ENCODE peak calls at places on chromosomes 2 and 18, in four cellular contexts. G is psoas muscle, C is kidney, N is transverse colon. M is an unnamed sample.

GRCh38 chr2:75325594-75325993 is 126.3 kb upstream of the TACR1 start:
- DNase-seq in G (no peak), C (no peak), N (no peak), M (no peak)

GRCh38 chr2:33810046-33810835 is 211.1 kb upstream of the FAM98A start:
- DNase-seq in G (no peak), C (no peak), N (no peak), M (no peak)

GRCh38 chr2:176935543-176936102 is 277.0 kb upstream of the HNRNPA3 start:
- DNase-seq in G (no peak), C (no peak), N (no peak), M (no peak)

GRCh38 chr18:24322594-24323136 is 75.0 kb downstream of the OSBPL1A start:
- DNase-seq in G (no peak), C (no peak), N (no peak), M (no peak)

GRCh38 chr2:165533331-165533730 is 63.8 kb downstream of the CSRNP3 start:
- DNase-seq in G (no peak), C (no peak), N (no peak), M (no peak)

GRCh38 chr18:32469190-32469611 is 1.5 kb downstream of the GAREM1 start:
- DNase-seq in G (peak; percentile 62), C (peak; percentile 56), N (peak; percentile 41), M (peak; percentile 74)

GRCh38 chr18:62420151-62420512 is 95.0 kb downstream of the TNFRSF11A start:
- DNase-seq in G (no peak), C (no peak), N (peak; percentile 45), M (no peak)

GRCh38 chr2:230160112-230160660 is 59.6 kb downstream of the SP110 start:
- DNase-seq in G (no peak), C (no peak), N (peak; percentile 55), M (peak; percentile 48)

GRCh38 chr2:45004569-45005181 is 4.6 kb downstream of the SIX2 start:
- DNase-seq in G (no peak), C (peak; percentile 71), N (no peak), M (no peak)

GRCh38 chr2:174561283-174562275 is 36.0 kb downstream of the WIPF1 start:
- DNase-seq in G (peak; percentile 83), C (no peak), N (peak; percentile 42), M (peak; percentile 94)

GRCh38 chr18:9617006-9617542 is 2.7 kb upstream of the PPP4R1 start:
- DNase-seq in G (no peak), C (no peak), N (no peak), M (no peak)

GRCh38 chr2:57076856-57077255 is 893.1 kb downstream of the CCDC85A start:
- DNase-seq in G (no peak), C (no peak), N (no peak), M (no peak)

GRCh38 chr2:65554765-65555561 is 122.6 kb upstream of the SPRED2 start:
- DNase-seq in G (no peak), C (no peak), N (no peak), M (no peak)

GRCh38 chr2:191910518-191910917 is 63.6 kb upstream of the CAVIN2 start:
- DNase-seq in G (no peak), C (no peak), N (no peak), M (no peak)

GRCh38 chr2:72036595-72036994 is 111.1 kb downstream of the CYP26B1 start:
- DNase-seq in G (no peak), C (no peak), N (no peak), M (no peak)

GRCh38 chr2:40218679-40219078 is 233.2 kb downstream of the SLC8A1 start:
- DNase-seq in G (peak; percentile 44), C (peak; percentile 82), N (peak; percentile 43), M (no peak)

GRCh38 chr2:182767578-182767977 is 51.5 kb downstream of the DNAJC10 start:
- DNase-seq in G (no peak), C (no peak), N (no peak), M (no peak)

GRCh38 chr18:80185545-80185944 is 61.8 kb downstream of the PARD6G start:
- DNase-seq in G (no peak), C (no peak), N (no peak), M (no peak)

GRCh38 chr18:36903215-36903928 is 74.4 kb downstream of the KIAA1328 start:
- DNase-seq in G (no peak), C (no peak), N (no peak), M (no peak)

GRCh38 chr2:197517150-197517549 is 1.3 kb downstream of the MOB4 start:
- DNase-seq in G (no peak), C (no peak), N (no peak), M (no peak)

GRCh38 chr18:785242-785641 is 26.8 kb downstream of the YES1 start:
- DNase-seq in G (no peak), C (no peak), N (no peak), M (no peak)

GRCh38 chr2:100548771-100549170 is 14.0 kb upstream of the PDCL3 start:
- DNase-seq in G (no peak), C (no peak), N (no peak), M (no peak)

GRCh38 chr2:218285604-218286003 is 6.7 kb downstream of the TMBIM1 start:
- DNase-seq in G (peak; percentile 91), C (no peak), N (no peak), M (peak; percentile 91)

GRCh38 chr2:19786408-19787058 is 115.2 kb downstream of the TTC32 start:
- DNase-seq in G (no peak), C (no peak), N (no peak), M (no peak)

GRCh38 chr2:134199123-134199522 is 54.7 kb upstream of the MGAT5 start:
- DNase-seq in G (no peak), C (no peak), N (no peak), M (no peak)

GRCh38 chr2:196206804-196207203 is 35.4 kb upstream of the STK17B start:
- DNase-seq in G (no peak), C (no peak), N (no peak), M (no peak)

GRCh38 chr18:24802439-24802838 is 342.0 kb downstream of the HRH4 start:
- DNase-seq in G (no peak), C (no peak), N (peak; percentile 61), M (no peak)

GRCh38 chr18:45637546-45638327 is 22.5 kb downstream of the SLC14A2 start:
- DNase-seq in G (no peak), C (peak; percentile 77), N (no peak), M (no peak)

GRCh38 chr2:172198361-172198760 is 95.7 kb upstream of the DLX2 start:
- DNase-seq in G (no peak), C (no peak), N (no peak), M (no peak)

GRCh38 chr2:20514596-20515269 is 67.9 kb downstream of the RHOB start:
- DNase-seq in G (peak; percentile 67), C (peak; percentile 90), N (peak; percentile 29), M (no peak)

GRCh38 chr2:27963454-27963853 is 72.9 kb downstream of the BABAM2 start:
- DNase-seq in G (no peak), C (no peak), N (no peak), M (no peak)

GRCh38 chr2:20422679-20423271 is 24.1 kb upstream of the RHOB start:
- DNase-seq in G (no peak), C (no peak), N (peak; percentile 25), M (no peak)

GRCh38 chr2:98432145-98432544 is 12.5 kb upstream of the INPP4A start:
- DNase-seq in G (no peak), C (no peak), N (no peak), M (no peak)
- H3K9me3 ChIP-seq in G (no peaks in the 10 kb centered on the region), C (no peaks in the 10 kb centered on the region), N (no peaks in the 10 kb centered on the region), M (no peaks in the 10 kb centered on the region)

GRCh38 chr2:155792666-155793065 is 539.9 kb downstream of the NR4A2 start:
- DNase-seq in G (no peak), C (no peak), N (no peak), M (no peak)
- H3K9me3 ChIP-seq in G (peaks cover 12% of the 10 kb centered on the region), C (peaks cover 18% of the 10 kb centered on the region), N (peaks cover 25% of the 10 kb centered on the region), M (no peaks in the 10 kb centered on the region)

GRCh38 chr2:38400513-38400912 is 23.4 kb upstream of the ATL2 start:
- DNase-seq in G (no peak), C (no peak), N (no peak), M (no peak)
- H3K9me3 ChIP-seq in G (no peaks in the 10 kb centered on the region), C (no peaks in the 10 kb centered on the region), N (no peaks in the 10 kb centered on the region), M (no peaks in the 10 kb centered on the region)

DNA sequence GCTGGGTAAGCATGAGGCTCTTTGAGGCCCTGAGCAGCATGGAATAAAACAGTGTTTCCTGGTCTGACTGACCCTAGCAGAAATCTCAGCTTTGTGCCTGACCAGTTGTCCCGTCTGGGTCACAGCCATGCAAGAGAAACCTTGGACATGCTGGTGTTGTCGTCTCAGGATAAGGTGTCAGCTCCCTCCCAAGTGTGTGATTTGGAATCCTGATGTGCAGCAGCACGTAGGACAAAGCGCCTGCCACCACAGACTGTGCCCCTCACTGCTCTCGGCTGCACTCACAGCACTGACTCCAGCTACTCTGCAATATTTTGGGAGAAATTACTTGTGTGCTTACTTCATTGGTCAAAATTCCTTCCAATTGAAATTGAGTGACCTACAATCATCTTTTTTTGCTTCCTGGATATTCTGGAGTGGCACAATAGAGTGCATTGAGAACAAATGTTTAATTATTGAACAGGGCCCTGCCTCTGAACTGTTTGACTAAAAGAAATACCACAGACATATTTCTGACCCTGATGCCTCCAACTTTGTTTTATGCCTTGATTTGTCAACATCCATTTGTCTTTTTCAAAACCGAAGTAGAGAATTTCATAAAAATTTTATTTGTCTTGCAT is 352.4 kb downstream of the SOCS6 start:
- DNase-seq in G (no peak), C (no peak), N (no peak), M (no peak)
- H3K9me3 ChIP-seq in G (no peaks in the 10 kb centered on the region), C (no peaks in the 10 kb centered on the region), N (no peaks in the 10 kb centered on the region), M (no peaks in the 10 kb centered on the region)

DNA sequence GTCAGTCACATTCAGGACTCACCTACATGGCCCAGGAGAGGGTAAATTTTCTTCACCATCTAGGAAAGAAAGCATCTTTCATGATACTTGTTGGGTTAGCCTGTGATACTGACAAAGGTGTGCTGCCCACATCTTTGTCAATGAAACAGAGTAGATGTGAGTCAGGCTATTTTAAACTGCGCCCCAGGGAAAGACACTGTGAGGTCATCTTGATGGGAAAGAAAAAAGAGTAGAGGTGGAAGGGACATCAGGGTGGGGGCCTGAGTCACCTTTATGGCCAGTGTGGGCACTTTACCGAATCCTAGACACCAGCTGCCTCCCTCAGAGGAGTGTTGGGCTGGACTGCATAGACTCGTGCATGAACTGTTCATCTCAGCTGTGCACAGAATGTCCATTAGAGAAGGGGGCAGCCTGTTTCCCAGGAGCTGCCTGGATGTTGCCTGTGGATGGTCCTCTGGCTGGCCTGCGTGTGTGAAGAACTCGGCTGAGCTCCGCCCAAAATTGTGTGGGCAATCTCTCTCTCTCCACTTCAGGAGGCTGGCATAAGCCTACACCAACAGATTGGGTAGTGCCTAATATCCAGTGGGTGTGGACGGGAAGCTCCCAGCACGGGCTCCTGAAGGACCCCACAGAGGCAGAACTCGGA is 278.7 kb upstream of the PXDN start:
- DNase-seq in G (no peak), C (no peak), N (no peak), M (no peak)
- H3K9me3 ChIP-seq in G (no peaks in the 10 kb centered on the region), C (no peaks in the 10 kb centered on the region), N (no peaks in the 10 kb centered on the region), M (no peaks in the 10 kb centered on the region)

GRCh38 chr18:22488554-22488953 is 70.8 kb upstream of the CTAGE1 start:
- DNase-seq in G (peak; percentile 68), C (no peak), N (no peak), M (peak; percentile 24)
- H3K9me3 ChIP-seq in G (no peaks in the 10 kb centered on the region), C (no peaks in the 10 kb centered on the region), N (no peaks in the 10 kb centered on the region), M (no peaks in the 10 kb centered on the region)

M was measured in body of pancreas.